ENCODE peak calls at places on chromosomes 7 and 10, in eight cellular contexts. Y is kidney; V is body of pancreas; L is breast epithelium; Z is tibial artery; A is CD8-positive, alpha-beta T cell; T is adrenal gland; G is lower lobe of right lung. O is an unnamed sample.

GRCh38 chr7:149495785-149496641 is 1.6 kb downstream of the ZNF746 start:
- DNase-seq in Y (peak; percentile 87), V (peak; percentile 69), L (no peak), Z (peak; percentile 80), A (no peak), T (peak; percentile 89), G (peak; percentile 71), O (peak; percentile 85)

GRCh38 chr10:95406651-95407280 is 116.0 kb upstream of the PDLIM1 start:
- DNase-seq in Y (peak; percentile 72), V (peak; percentile 96), L (no peak), Z (peak; percentile 86), A (no peak), T (peak; percentile 94), G (peak; percentile 61), O (peak; percentile 93)

GRCh38 chr7:73912223-73912622 is 51.3 kb downstream of the TMEM270 start:
- DNase-seq in Y (no peak), V (no peak), L (no peak), Z (no peak), A (no peak), T (no peak), G (no peak), O (no peak)

GRCh38 chr10:91909178-91909677 is at the start of gene FGFBP3:
- DNase-seq in Y (no peak), V (peak; percentile 19), L (no peak), Z (no peak), A (no peak), T (peak; percentile 21), G (no peak), O (no peak)

GRCh38 chr7:159167139-159167538 is 22.5 kb upstream of the VIPR2 start:
- DNase-seq in Y (no peak), V (no peak), L (no peak), Z (no peak), A (no peak), T (peak; percentile 14), G (no peak), O (no peak)

GRCh38 chr7:28389504-28390385 is 22.6 kb upstream of the CREB5 start:
- DNase-seq in Y (no peak), V (no peak), L (no peak), Z (no peak), A (no peak), T (no peak), G (no peak), O (no peak)

GRCh38 chr7:97982647-97983046 is 7.3 kb downstream of the OCM2 start:
- DNase-seq in Y (no peak), V (no peak), L (no peak), Z (no peak), A (no peak), T (no peak), G (no peak), O (no peak)

GRCh38 chr7:83957333-83957732 is 237.3 kb downstream of the SEMA3A start:
- DNase-seq in Y (no peak), V (no peak), L (no peak), Z (no peak), A (no peak), T (no peak), G (no peak), O (no peak)

GRCh38 chr10:5088703-5089261 is 5.4 kb upstream of the AKR1C3 start:
- DNase-seq in Y (no peak), V (no peak), L (no peak), Z (no peak), A (no peak), T (no peak), G (no peak), O (no peak)

GRCh38 chr10:5090551-5090950 is 3.7 kb upstream of the AKR1C3 start:
- DNase-seq in Y (no peak), V (no peak), L (no peak), Z (no peak), A (no peak), T (no peak), G (no peak), O (no peak)

GRCh38 chr10:5091196-5091595 is 3.0 kb upstream of the AKR1C3 start:
- DNase-seq in Y (no peak), V (no peak), L (no peak), Z (no peak), A (no peak), T (no peak), G (no peak), O (no peak)

GRCh38 chr10:5092375-5092774 is 1.8 kb upstream of the AKR1C3 start:
- DNase-seq in Y (no peak), V (no peak), L (no peak), Z (no peak), A (no peak), T (no peak), G (no peak), O (no peak)

DNA sequence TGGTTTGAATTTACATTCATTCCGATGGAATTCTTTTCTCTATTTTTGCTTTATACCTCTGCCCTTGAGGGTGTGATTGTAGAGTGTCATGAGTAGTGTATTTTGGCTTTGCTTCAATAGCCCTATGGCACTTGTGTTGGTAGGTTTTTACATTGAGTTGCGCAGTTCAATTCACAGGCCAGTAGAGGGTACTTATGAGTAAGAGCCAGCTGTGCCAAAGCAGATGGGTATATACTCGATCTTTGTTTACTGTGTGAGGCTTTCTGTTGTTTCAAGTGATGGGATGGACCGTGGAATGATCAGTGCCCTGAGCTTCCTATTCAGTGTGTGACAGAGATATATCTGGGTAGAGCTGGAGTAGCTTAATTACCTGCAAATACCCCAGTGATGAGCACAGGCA is 4.3 kb upstream of the AKR1C3 start:
- DNase-seq in Y (no peak), V (no peak), L (no peak), Z (no peak), A (no peak), T (no peak), G (no peak), O (no peak)
- TF ChIP-seq CTCF in Y (no peak), V (no peak), L (no peak), Z (no peak), A (peak; percentile 17), T (peak; percentile 20), G (peak; percentile 40), O (no peak)

GRCh38 chr10:30038961-30039536 is 20.3 kb downstream of the JCAD start:
- DNase-seq in Y (no peak), V (no peak), L (no peak), Z (no peak), A (no peak), T (no peak), G (no peak), O (no peak)

GRCh38 chr10:30036341-30036740 is 23.0 kb downstream of the JCAD start:
- DNase-seq in Y (no peak), V (no peak), L (no peak), Z (no peak), A (no peak), T (peak; percentile 27), G (no peak), O (no peak)

GRCh38 chr10:30037620-30038336 is 21.6 kb downstream of the JCAD start:
- DNase-seq in Y (no peak), V (no peak), L (no peak), Z (no peak), A (no peak), T (no peak), G (no peak), O (no peak)

GRCh38 chr10:30036811-30037210 is 22.6 kb downstream of the JCAD start:
- DNase-seq in Y (no peak), V (no peak), L (no peak), Z (no peak), A (no peak), T (no peak), G (no peak), O (no peak)

DNA sequence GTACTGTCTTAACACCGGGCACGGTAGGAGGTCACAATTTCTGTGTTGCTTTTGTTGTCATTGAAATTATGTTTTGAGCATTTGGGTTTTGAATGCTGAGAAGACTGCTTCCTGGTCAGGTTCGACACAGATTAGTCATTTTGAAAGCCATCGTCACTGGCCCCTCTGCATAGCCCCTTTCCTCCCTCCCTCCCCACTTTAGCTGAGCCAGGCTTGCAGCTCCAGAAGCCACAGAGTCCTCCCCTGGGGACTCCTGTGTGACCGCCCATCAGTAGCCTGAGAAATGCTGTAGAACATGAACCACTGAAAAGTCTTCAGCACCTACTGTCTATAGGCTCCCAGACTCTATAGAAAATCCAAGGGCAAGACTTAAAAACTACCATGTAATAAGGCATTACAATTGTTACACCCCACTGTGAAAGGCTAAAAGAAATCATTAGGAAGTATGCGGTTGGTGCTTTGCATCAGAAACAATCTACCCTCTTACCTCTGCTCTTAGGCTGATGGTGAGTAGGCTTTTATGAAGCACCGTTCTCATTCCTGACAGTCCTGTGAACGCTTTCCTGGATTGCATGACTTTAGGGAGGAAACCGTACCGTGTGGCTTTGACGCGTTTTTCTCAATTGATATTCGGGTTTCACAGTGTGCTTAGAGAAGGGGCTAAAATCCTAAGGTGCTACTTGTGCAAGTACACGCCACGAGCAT is 24.8 kb downstream of the JCAD start:
- DNase-seq in Y (no peak), V (no peak), L (no peak), Z (no peak), A (no peak), T (no peak), G (no peak), O (no peak)
- H3K4me3 ChIP-seq in Y (no peak overlapping the region), V (no peak overlapping the region), L (no peak overlapping the region), Z (no peak overlapping the region), A (no peak overlapping the region), T (no peak overlapping the region), G (no peak overlapping the region), O (no peak overlapping the region)

DNA sequence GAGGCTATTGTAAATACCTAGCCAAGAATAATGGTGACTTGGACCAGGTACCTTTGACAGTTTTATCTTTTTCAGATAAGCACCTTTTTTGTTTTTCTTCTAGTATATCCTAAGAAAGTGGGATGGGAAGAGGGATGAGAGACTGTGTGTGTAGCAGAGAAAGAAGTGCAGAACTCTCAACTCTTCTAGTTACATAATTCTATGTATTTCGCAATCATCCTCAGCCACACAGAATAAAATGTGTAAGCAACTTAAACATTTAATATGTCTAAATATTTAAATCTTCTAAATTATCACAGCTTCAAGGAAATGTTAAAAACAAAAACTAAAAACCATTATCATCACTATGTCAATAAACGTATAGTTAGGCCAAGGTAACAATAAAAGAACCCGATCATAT is 42.6 kb upstream of the GSAP start:
- DNase-seq in Y (no peak), V (no peak), L (no peak), Z (no peak), A (no peak), T (no peak), G (no peak), O (no peak)
- H3K4me1 ChIP-seq in Y (no peaks in the 10 kb centered on the region), V (no peaks in the 10 kb centered on the region), L (no peaks in the 10 kb centered on the region), Z (no peaks in the 10 kb centered on the region), A (no peaks in the 10 kb centered on the region), T (no peaks in the 10 kb centered on the region), G (peaks cover 6% of the 10 kb centered on the region), O (no peaks in the 10 kb centered on the region)

GRCh38 chr10:31620236-31621151 is 301.5 kb downstream of the ZEB1 start:
- DNase-seq in Y (peak; percentile 75), V (no peak), L (no peak), Z (peak; percentile 81), A (no peak), T (no peak), G (peak; percentile 51), O (peak; percentile 85)

GRCh38 chr10:31619410-31620095 is 300.5 kb downstream of the ZEB1 start:
- DNase-seq in Y (no peak), V (no peak), L (no peak), Z (peak; percentile 41), A (no peak), T (no peak), G (no peak), O (peak; percentile 58)

GRCh38 chr10:31623466-31623865 is 304.4 kb downstream of the ZEB1 start:
- DNase-seq in Y (no peak), V (no peak), L (no peak), Z (peak; percentile 56), A (no peak), T (no peak), G (no peak), O (peak; percentile 39)

GRCh38 chr10:31621733-31622132 is 302.7 kb downstream of the ZEB1 start:
- DNase-seq in Y (no peak), V (no peak), L (no peak), Z (no peak), A (no peak), T (no peak), G (no peak), O (no peak)

GRCh38 chr10:31622993-31623392 is 304.0 kb downstream of the ZEB1 start:
- DNase-seq in Y (no peak), V (no peak), L (no peak), Z (peak; percentile 37), A (no peak), T (no peak), G (no peak), O (peak; percentile 21)
- TF ChIP-seq CTCF in Y (no peak), V (no peak), L (no peak), Z (peak; percentile 16), A (no peak), T (no peak), G (peak; percentile 19), O (peak; percentile 27)

O was measured in psoas muscle.